ENCODE peak calls at places on chromosomes 11 and 22, in four cellular contexts. V is upper lobe of right lung; G is iris pigment epithelial cell; T is CD8-positive, alpha-beta T cell. K is an unnamed sample.

GRCh38 chr11:19982761-19983495 is 177.3 kb downstream of the DBX1 start:
- DNase-seq in T (no peak), G (peak), V (no peak), K (no peak)

GRCh38 chr11:61454520-61454919 is 24.6 kb downstream of the SDHAF2 start:
- DNase-seq in V (no peak), G (no peak), T (no peak), K (no peak)

GRCh38 chr11:36454991-36455611 is 55.0 kb downstream of the TRAF6 start:
- DNase-seq in T (no peak), V (no peak), G (no peak), K (no peak)

GRCh38 chr11:73217810-73218105 is 323 bp upstream of the P2RY2 start:
- DNase-seq in T (no peak), G (no peak), V (no peak), K (no peak)

GRCh38 chr11:17498058-17498457 is 21.4 kb upstream of the ABCC8 start:
- DNase-seq in T (no peak), V (no peak), G (no peak), K (no peak)

GRCh38 chr11:71456831-71457230 is 3.8 kb downstream of the NADSYN1 start:
- DNase-seq in G (no peak), T (no peak), V (no peak), K (no peak)

GRCh38 chr11:117226388-117227385 is 5.2 kb downstream of the PCSK7 start:
- DNase-seq in V (no peak), G (peak), T (peak), K (peak)

GRCh38 chr11:79932612-79933011 is 491.8 kb upstream of the TENM4 start:
- DNase-seq in V (no peak), T (no peak), G (no peak), K (no peak)

GRCh38 chr11:131977854-131978253 is 607.4 kb downstream of the NTM start:
- DNase-seq in V (no peak), T (no peak), G (peak), K (no peak)

GRCh38 chr22:24179478-24180210 is 1.6 kb upstream of the SUSD2 start:
- DNase-seq in T (no peak), G (no peak), V (no peak), K (no peak)

GRCh38 chr11:64697663-64698375 is 25.2 kb downstream of the NRXN2 start:
- DNase-seq in T (no peak), G (no peak), V (peak), K (no peak)

GRCh38 chr11:129930306-129930705 is 34.9 kb upstream of the NFRKB start:
- DNase-seq in T (no peak), V (no peak), G (peak), K (no peak)

GRCh38 chr11:121894581-121894980 is 221.4 kb downstream of the BLID start:
- DNase-seq in T (no peak), G (peak), V (no peak), K (no peak)

GRCh38 chr22:20881231-20881630 is 22.4 kb downstream of the SNAP29 start:
- DNase-seq in G (peak), T (no peak), V (no peak), K (no peak)

GRCh38 chr11:79786961-79787360 is 346.1 kb upstream of the TENM4 start:
- DNase-seq in G (no peak), V (no peak), T (no peak), K (no peak)

GRCh38 chr11:126495281-126495680 is 139.8 kb downstream of the ST3GAL4 start:
- DNase-seq in T (no peak), G (no peak), V (peak), K (no peak)

GRCh38 chr11:118877487-118878173 is 6.1 kb upstream of the CXCR5 start:
- DNase-seq in T (no peak), G (no peak), V (no peak), K (no peak)

GRCh38 chr11:117575856-117576255 is 221.2 kb downstream of the DSCAML1 start:
- DNase-seq in T (no peak), V (peak), G (no peak), K (no peak)

GRCh38 chr11:36326524-36327419 is 30.7 kb downstream of the PRR5L start:
- DNase-seq in T (no peak), G (no peak), V (no peak), K (no peak)

GRCh38 chr11:73271936-73272679 is at the start of gene P2RY6:
- DNase-seq in G (peak), T (no peak), V (peak), K (peak)

GRCh38 chr11:95082576-95083001 is 7.1 kb upstream of the ENDOD1 start:
- DNase-seq in V (no peak), T (no peak), G (no peak), K (no peak)

GRCh38 chr11:129189646-129190045 is 2.5 kb downstream of the ARHGAP32 start:
- DNase-seq in T (no peak), V (no peak), G (no peak), K (no peak)

GRCh38 chr11:122776546-122776945 is 61.8 kb upstream of the CRTAM start:
- DNase-seq in G (no peak), V (no peak), T (no peak), K (no peak)

GRCh38 chr11:76288166-76288978 is 82.1 kb upstream of the WNT11 start:
- DNase-seq in G (no peak), V (no peak), T (peak), K (peak)

GRCh38 chr11:72740060-72740424 is 12.2 kb downstream of the ARAP1 start:
- DNase-seq in V (no peak), G (no peak), T (no peak), K (no peak)

GRCh38 chr22:41226728-41227655 is 13.7 kb downstream of the CHADL start:
- DNase-seq in G (no peak), T (no peak), V (no peak), K (no peak)

GRCh38 chr11:69382131-69383128 is 88.5 kb downstream of the MYEOV start:
- DNase-seq in T (no peak), G (peak), V (peak), K (peak)

K was measured in Kasumi-1.